ENCODE peak calls at places on chromosomes 4 and X, in ten cellular contexts. R, X, Y, G, K, N, M, L, J and V are unnamed samples.
A peak's percentile ranks its signal among the peaks of the same experiment; 100 is the strongest.

GRCh38 chr4:24203896-24204295 is 314.0 kb upstream of the PPARGC1A start:
- DNase-seq in R (no peak), X (no peak), Y (no peak), G (no peak), K (no peak), N (no peak), M (no peak), L (no peak), J (no peak), V (no peak)

GRCh38 chr4:10482913-10483312 is 25.7 kb upstream of the ZNF518B start:
- DNase-seq in R (no peak), X (no peak), Y (no peak), G (no peak), K (no peak), N (no peak), M (no peak), L (no peak), J (no peak), V (no peak)

GRCh38 chr4:8575457-8575856 is 4.7 kb upstream of the GPR78 start:
- DNase-seq in R (no peak), X (no peak), Y (no peak), G (no peak), K (no peak), N (no peak), M (no peak), L (no peak), J (no peak), V (no peak)

GRCh38 chrX:153829799-153830631 is at the start of gene PDZD4:
- DNase-seq in R (no peak), X (no peak), Y (no peak), G (peak; percentile 31), K (no peak), N (no peak), M (peak; percentile 9), L (no peak), J (no peak), V (no peak)

GRCh38 chr4:82559735-82560120 is 2.1 kb downstream of the TMEM150C start:
- DNase-seq in R (no peak), X (no peak), Y (no peak), G (no peak), K (no peak), N (no peak), M (no peak), L (no peak), J (no peak), V (no peak)

GRCh38 chr4:14841801-14842748 is 160.2 kb upstream of the CPEB2 start:
- DNase-seq in R (no peak), X (no peak), Y (no peak), G (peak; percentile 75), K (no peak), N (no peak), M (peak; percentile 25), L (no peak), J (no peak), V (no peak)

GRCh38 chr4:135201081-135201480 is 999.5 kb upstream of the PABPC4L start:
- DNase-seq in R (no peak), X (peak; percentile 15), Y (no peak), G (no peak), K (no peak), N (no peak), M (no peak), L (no peak), J (no peak), V (no peak)

GRCh38 chrX:39313149-39313548 is 511.9 kb downstream of the MID1IP1 start:
- DNase-seq in R (peak; percentile 27), X (no peak), Y (no peak), G (no peak), K (no peak), N (no peak), M (no peak), L (no peak), J (no peak), V (no peak)

GRCh38 chr4:42482516-42483327 is 85.4 kb downstream of the SHISA3 start:
- DNase-seq in R (no peak), X (no peak), Y (no peak), G (no peak), K (no peak), N (no peak), M (no peak), L (no peak), J (no peak), V (no peak)

GRCh38 chr4:165874072-165874798 is 1.2 kb downstream of the TLL1 start:
- DNase-seq in R (peak; percentile 15), X (peak; percentile 16), Y (no peak), G (no peak), K (peak; percentile 68), N (no peak), M (no peak), L (no peak), J (no peak), V (no peak)

GRCh38 chr4:142778908-142779307 is 67.2 kb downstream of the INPP4B start:
- DNase-seq in R (no peak), X (peak; percentile 3), Y (no peak), G (no peak), K (no peak), N (no peak), M (peak; percentile 57), L (no peak), J (no peak), V (no peak)

GRCh38 chr4:68963389-68963788 is 11.8 kb upstream of the UGT2A3 start:
- DNase-seq in R (peak; percentile 92), X (no peak), Y (no peak), G (no peak), K (no peak), N (no peak), M (no peak), L (no peak), J (no peak), V (no peak)

GRCh38 chrX:98523026-98523425 is 1639.3 kb downstream of the RPA4 start:
- DNase-seq in R (no peak), X (no peak), Y (no peak), G (no peak), K (no peak), N (no peak), M (no peak), L (no peak), J (no peak), V (no peak)

GRCh38 chr4:94447754-94448411 is 3.9 kb upstream of the PDLIM5 start:
- DNase-seq in R (no peak), X (no peak), Y (no peak), G (no peak), K (no peak), N (no peak), M (peak; percentile 42), L (no peak), J (no peak), V (no peak)

GRCh38 chrX:114924846-114925245 is 92.6 kb downstream of the IL13RA2 start:
- DNase-seq in R (no peak), X (peak; percentile 38), Y (no peak), G (no peak), K (no peak), N (no peak), M (peak; percentile 47), L (peak; percentile 72), J (no peak), V (no peak)

GRCh38 chr4:87913871-87914270 is 61.6 kb upstream of the SPP1 start:
- DNase-seq in R (no peak), X (no peak), Y (no peak), G (no peak), K (no peak), N (no peak), M (peak; percentile 18), L (no peak), J (no peak), V (no peak)

GRCh38 chr4:21901831-21902230 is 46.7 kb downstream of the KCNIP4 start:
- DNase-seq in R (no peak), X (peak; percentile 51), Y (no peak), G (peak; percentile 66), K (no peak), N (no peak), M (peak; percentile 85), L (peak; percentile 76), J (no peak), V (no peak)

GRCh38 chrX:50799531-50799961 is 14.4 kb downstream of the SHROOM4 start:
- DNase-seq in R (no peak), X (peak; percentile 68), Y (no peak), G (no peak), K (no peak), N (no peak), M (peak; percentile 49), L (peak; percentile 85), J (no peak), V (no peak)

GRCh38 chrX:53093177-53093655 is 726 bp upstream of the KANTR start:
- DNase-seq in R (peak; percentile 79), X (peak; percentile 83), Y (no peak), G (peak; percentile 79), K (peak; percentile 70), N (peak; percentile 13), M (peak; percentile 87), L (peak; percentile 83), J (no peak), V (peak; percentile 78)

GRCh38 chrX:23334871-23335599 is 386 bp downstream of the PTCHD1 start:
- DNase-seq in R (no peak), X (no peak), Y (no peak), G (no peak), K (peak; percentile 44), N (no peak), M (no peak), L (no peak), J (no peak), V (no peak)

GRCh38 chr4:161799687-161800086 is 364.1 kb downstream of the FSTL5 start:
- DNase-seq in R (peak; percentile 3), X (no peak), Y (no peak), G (no peak), K (peak; percentile 77), N (no peak), M (no peak), L (peak; percentile 15), J (no peak), V (no peak)

GRCh38 chr4:6423575-6423974 is 48.8 kb downstream of the PPP2R2C start:
- DNase-seq in R (no peak), X (no peak), Y (no peak), G (no peak), K (no peak), N (no peak), M (no peak), L (no peak), J (no peak), V (no peak)

GRCh38 chr4:8877780-8878040 is 6.1 kb upstream of the HMX1 start:
- DNase-seq in R (no peak), X (no peak), Y (no peak), G (no peak), K (no peak), N (no peak), M (no peak), L (no peak), J (no peak), V (no peak)

GRCh38 chrX:6026484-6026883 is 202.2 kb downstream of the NLGN4X start:
- DNase-seq in R (no peak), X (no peak), Y (no peak), G (no peak), K (no peak), N (no peak), M (no peak), L (no peak), J (no peak), V (no peak)

GRCh38 chrX:131801911-131802310 is 221.2 kb upstream of the STK26 start:
- DNase-seq in R (no peak), X (no peak), Y (no peak), G (no peak), K (no peak), N (no peak), M (peak; percentile 27), L (no peak), J (no peak), V (no peak)